ENCODE peak calls at places on chromosome 9, in nine cellular contexts. Y is spleen, W is upper lobe of left lung, T is prostate gland, B is HL-60, I is endothelial cell of umbilical vein, D is H1, H is esophagus muscularis mucosa, Q is transverse colon. C is an unnamed sample.

GRCh38 chr9:19769213-19769612 is 19.6 kb downstream of the SLC24A2 start:
- DNase-seq in Q (no peak), D (no peak), I (no peak), B (no peak), T (no peak), W (no peak), Y (no peak), H (no peak), C (no peak)

GRCh38 chr9:116641292-116642059 is 45.6 kb upstream of the TRIM32 start:
- DNase-seq in B (no peak), T (no peak), W (no peak), D (no peak), I (no peak), Y (no peak), Q (no peak), H (no peak), C (no peak)

GRCh38 chr9:1875921-1876448 is 139.2 kb upstream of the SMARCA2 start:
- DNase-seq in I (no peak), Q (peak), H (no peak), D (no peak), W (no peak), B (no peak), T (no peak), Y (peak), C (no peak)

GRCh38 chr9:88462191-88462590 is 72.8 kb upstream of the NXNL2 start:
- DNase-seq in B (no peak), W (no peak), D (no peak), Q (no peak), Y (no peak), T (no peak), I (no peak), H (no peak), C (no peak)

GRCh38 chr9:99895510-99895909 is 10.9 kb upstream of the STX17 start:
- DNase-seq in Q (no peak), W (peak), H (no peak), I (no peak), Y (no peak), B (no peak), D (no peak), T (no peak), C (no peak)

GRCh38 chr9:129886226-129887174 is 51.2 kb downstream of the USP20 start:
- DNase-seq in Y (peak), H (no peak), W (peak), I (peak), D (no peak), B (peak), Q (peak), T (no peak), C (no peak)

GRCh38 chr9:138117101-138117750 is 239.6 kb downstream of the CACNA1B start:
- DNase-seq in H (no peak), D (no peak), W (no peak), Y (peak), Q (no peak), I (no peak), B (no peak), T (no peak), C (peak)

GRCh38 chr9:89888677-89889076 is 283.9 kb downstream of the GADD45G start:
- DNase-seq in Q (no peak), I (no peak), B (no peak), Y (peak), W (peak), H (peak), D (no peak), T (peak), C (peak)

GRCh38 chr9:82492274-82492673 is 503.7 kb downstream of the SPATA31D1 start:
- DNase-seq in Q (no peak), T (no peak), W (no peak), H (no peak), Y (no peak), I (no peak), D (no peak), B (no peak), C (no peak)

GRCh38 chr9:136995370-136995769 is 998 bp downstream of the CLIC3 start:
- DNase-seq in T (no peak), D (no peak), H (no peak), B (no peak), W (no peak), I (no peak), Y (no peak), Q (no peak), C (no peak)

GRCh38 chr9:133667759-133668450 is 31.7 kb downstream of the DBH start:
- DNase-seq in B (no peak), W (no peak), H (no peak), I (no peak), Y (no peak), T (no peak), D (no peak), Q (no peak), C (no peak)

GRCh38 chr9:114366334-114367128 is 21.3 kb downstream of the AKNA start:
- DNase-seq in I (no peak), Q (peak), Y (no peak), T (no peak), B (no peak), W (no peak), D (no peak), H (no peak), C (no peak)

GRCh38 chr9:96169488-96169887 is 132.5 kb downstream of the HSD17B3 start:
- DNase-seq in D (peak), Q (peak), H (no peak), I (no peak), B (no peak), W (no peak), T (peak), Y (peak), C (peak)

GRCh38 chr9:22052376-22052945 is 43.4 kb upstream of the CDKN2B start:
- DNase-seq in H (peak), B (no peak), Y (no peak), Q (no peak), D (no peak), T (no peak), W (no peak), I (peak), C (no peak)

GRCh38 chr9:107105784-107106183 is 177.3 kb upstream of the RAD23B start:
- DNase-seq in T (no peak), Y (no peak), B (no peak), H (peak), W (no peak), Q (no peak), D (no peak), I (no peak), C (no peak)

GRCh38 chr9:132631280-132631679 is 38.5 kb downstream of the DDX31 start:
- DNase-seq in D (no peak), I (no peak), T (no peak), Q (no peak), W (no peak), Y (no peak), H (no peak), B (no peak), C (no peak)

GRCh38 chr9:92669527-92669889 is 423 bp downstream of the IPPK start:
- DNase-seq in D (no peak), B (peak), W (peak), Q (peak), Y (peak), I (peak), H (no peak), T (no peak), C (peak)

GRCh38 chr9:134007571-134007970 is 15.4 kb upstream of the VAV2 start:
- DNase-seq in T (no peak), W (no peak), D (no peak), Y (peak), H (no peak), B (no peak), I (no peak), Q (no peak), C (no peak)

GRCh38 chr9:111316796-111317195 is 13.2 kb downstream of the OR2K2 start:
- DNase-seq in Y (no peak), D (no peak), W (no peak), B (no peak), I (no peak), T (no peak), H (no peak), Q (no peak), C (no peak)

GRCh38 chr9:120387257-120387999 is 192.5 kb downstream of the CDK5RAP2 start:
- DNase-seq in B (no peak), W (peak), Y (no peak), T (no peak), D (no peak), Q (no peak), I (no peak), H (no peak), C (peak)

GRCh38 chr9:89418882-89419641 is 78.9 kb downstream of the SEMA4D start:
- DNase-seq in B (no peak), W (no peak), I (no peak), Y (peak), Q (peak), D (no peak), H (no peak), T (no peak), C (no peak)

GRCh38 chr9:107044872-107045271 is 181.9 kb downstream of the ZNF462 start:
- DNase-seq in W (no peak), H (no peak), D (no peak), Y (no peak), Q (peak), B (no peak), I (no peak), T (no peak), C (no peak)

GRCh38 chr9:124347206-124347967 is 67.9 kb downstream of the PSMB7 start:
- DNase-seq in I (no peak), T (no peak), Y (peak), B (no peak), Q (no peak), W (no peak), D (no peak), H (no peak), C (no peak)

GRCh38 chr9:8728910-8729309 is 929.3 kb upstream of the DMAC1 start:
- DNase-seq in I (no peak), Y (no peak), H (no peak), Q (no peak), W (no peak), B (no peak), T (no peak), D (no peak), C (no peak)

GRCh38 chr9:8649157-8649556 is 849.6 kb upstream of the DMAC1 start:
- DNase-seq in T (no peak), Q (no peak), D (no peak), H (no peak), I (no peak), B (peak), W (no peak), Y (no peak), C (no peak)

GRCh38 chr9:21994526-21994995 is at the start of gene CDKN2B-AS1:
- DNase-seq in D (no peak), T (no peak), I (peak), B (no peak), Y (peak), H (no peak), Q (peak), W (peak), C (peak)

GRCh38 chr9:4923580-4924544 is 61.2 kb upstream of the JAK2 start:
- DNase-seq in Q (no peak), T (no peak), D (no peak), W (no peak), H (no peak), I (peak), Y (no peak), B (no peak), C (no peak)

GRCh38 chr9:108163321-108164005 is 673.9 kb upstream of the KLF4 start:
- DNase-seq in Q (no peak), T (no peak), I (no peak), Y (no peak), D (no peak), B (no peak), W (no peak), H (no peak), C (no peak)

GRCh38 chr9:78021692-78022091 is 9.9 kb downstream of the GNAQ start:
- DNase-seq in T (peak), H (no peak), Y (no peak), I (peak), D (no peak), W (peak), Q (peak), B (no peak), C (peak)

GRCh38 chr9:112764837-112765236 is 14.3 kb downstream of the SNX30 start:
- DNase-seq in Q (peak), W (no peak), Y (no peak), B (no peak), H (no peak), I (no peak), T (no peak), D (no peak), C (no peak)

GRCh38 chr9:106771618-106772017 is 91.3 kb upstream of the ZNF462 start:
- DNase-seq in B (no peak), D (no peak), W (no peak), Q (no peak), Y (no peak), T (peak), H (no peak), I (no peak), C (no peak)

GRCh38 chr9:77864096-77864889 is 167.3 kb downstream of the GNAQ start:
- DNase-seq in Q (no peak), W (no peak), Y (no peak), B (peak), H (no peak), T (no peak), D (no peak), I (no peak), C (no peak)

GRCh38 chr9:95778957-95779356 is 96.5 kb upstream of the ERCC6L2 start:
- DNase-seq in Y (no peak), D (no peak), W (no peak), Q (peak), I (no peak), H (no peak), T (no peak), B (no peak), C (peak)

GRCh38 chr9:84493284-84493947 is 152.9 kb upstream of the SLC28A3 start:
- DNase-seq in I (no peak), T (no peak), W (no peak), Q (no peak), Y (no peak), B (no peak), H (no peak), D (no peak), C (no peak)

GRCh38 chr9:112532427-112532826 is 45.8 kb downstream of the KIAA1958 start:
- DNase-seq in Y (no peak), B (peak), W (peak), D (no peak), I (no peak), T (no peak), H (no peak), Q (peak), C (no peak)

GRCh38 chr9:3887798-3888495 is 362.1 kb upstream of the RFX3 start:
- DNase-seq in Q (no peak), W (no peak), H (no peak), D (no peak), I (no peak), B (no peak), Y (no peak), T (no peak), C (no peak)

GRCh38 chr9:85043248-85043647 is 373.7 kb downstream of the NTRK2 start:
- DNase-seq in B (no peak), Y (no peak), W (no peak), Q (no peak), I (no peak), H (no peak), D (no peak), T (no peak), C (no peak)

GRCh38 chr9:86575825-86576488 is 221.7 kb upstream of the TUT7 start:
- DNase-seq in Y (no peak), I (no peak), H (no peak), W (no peak), T (no peak), Q (no peak), B (no peak), D (no peak), C (no peak)

GRCh38 chr9:122819326-122819725 is 9.1 kb downstream of the PDCL start:
- DNase-seq in D (no peak), Y (no peak), H (no peak), Q (no peak), B (no peak), I (peak), W (no peak), T (no peak), C (no peak)

GRCh38 chr9:127336708-127337352 is 60.1 kb upstream of the SLC2A8 start:
- DNase-seq in I (peak), T (peak), D (no peak), W (peak), Q (peak), Y (no peak), B (no peak), H (peak), C (peak)

GRCh38 chr9:36924071-36924470 is 110.0 kb downstream of the PAX5 start:
- DNase-seq in B (no peak), Q (no peak), I (peak), D (no peak), W (no peak), Y (no peak), T (no peak), H (no peak), C (no peak)
- TF ChIP-seq POLR2AphosphoS5 in B (no peak), Q (no peak), I (no peak), D (no peak), W (no peak), Y (no peak), T (no peak), H (no peak), C (peak)

DNA sequence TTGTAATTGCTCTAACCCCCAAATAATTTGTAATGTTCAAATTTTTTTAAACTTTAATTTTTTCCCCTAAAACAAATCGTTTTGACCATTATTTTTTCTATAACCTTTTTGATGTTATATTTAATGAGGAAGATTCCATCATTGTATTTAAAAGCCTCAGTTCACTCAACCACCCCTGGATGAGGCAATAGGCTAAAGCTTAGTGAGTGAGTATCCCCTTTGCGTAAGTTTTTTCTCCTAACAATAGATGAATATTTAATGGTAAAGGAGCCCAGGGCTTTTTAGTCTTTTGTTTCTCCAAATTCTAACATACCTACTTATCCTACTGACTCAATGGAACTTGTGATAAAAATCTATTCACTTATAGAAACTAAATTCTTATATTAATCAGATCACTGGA is 38.1 kb downstream of the ALDH1A1 start:
- DNase-seq in D (no peak), Q (no peak), Y (no peak), B (no peak), T (no peak), I (no peak), H (no peak), W (no peak), C (no peak)
- TF ChIP-seq POLR2AphosphoS5 in D (no peak), Q (no peak), Y (no peak), B (no peak), T (no peak), I (no peak), H (no peak), W (no peak), C (no peak)

GRCh38 chr9:98083566-98084135 is 27.1 kb downstream of the NANS start:
- DNase-seq in I (no peak), W (no peak), Q (peak), T (no peak), Y (no peak), B (no peak), D (no peak), H (no peak), C (no peak)
- TF ChIP-seq POLR2AphosphoS5 in I (no peak), W (no peak), Q (no peak), T (no peak), Y (no peak), B (no peak), D (no peak), H (no peak), C (no peak)

GRCh38 chr9:14793389-14793788 is 70.9 kb upstream of the CER1 start:
- DNase-seq in B (no peak), W (no peak), Q (no peak), T (no peak), I (no peak), Y (no peak), D (no peak), H (no peak), C (no peak)
- TF ChIP-seq POLR2AphosphoS5 in B (no peak), W (no peak), Q (no peak), T (no peak), I (no peak), Y (no peak), D (no peak), H (no peak), C (no peak)